ENCODE peak calls at places on chromosomes 6 and 20, in four cellular contexts. V is K562, Y is HepG2, G is GM12878. Q is an unnamed sample.

GRCh38 chr6:79079425-79080130 is 1.5 kb upstream of the PHIP start:
- DNase-seq in G (no peak), V (no peak), Y (no peak), Q (no peak)

GRCh38 chr6:114100421-114100820 is 129.5 kb upstream of the HDAC2 start:
- DNase-seq in Y (no peak), V (no peak), G (no peak), Q (no peak)

GRCh38 chr6:119479860-119480655 is 130.5 kb upstream of the MAN1A1 start:
- DNase-seq in Y (no peak), V (peak; percentile 23), G (no peak), Q (no peak)

GRCh38 chr6:118932421-118932820 is 2.5 kb downstream of the MCM9 start:
- DNase-seq in G (no peak), Y (no peak), V (no peak), Q (no peak)

GRCh38 chr20:41733151-41733550 is 115.0 kb upstream of the CHD6 start:
- DNase-seq in V (no peak), Y (no peak), G (no peak), Q (no peak)

GRCh38 chr6:149164199-149164745 is 153.2 kb upstream of the TAB2 start:
- DNase-seq in V (no peak), G (no peak), Y (no peak), Q (no peak)

GRCh38 chr6:125945378-125946141 is 11.0 kb upstream of the HINT3 start:
- DNase-seq in Y (peak; percentile 90), V (peak; percentile 55), G (no peak), Q (peak; percentile 70)

GRCh38 chr6:159217595-159218275 is 48.5 kb downstream of the FNDC1 start:
- DNase-seq in Y (peak; percentile 29), V (peak; percentile 51), G (peak; percentile 4), Q (peak; percentile 45)

GRCh38 chr20:62134735-62135231 is 8.4 kb downstream of the PSMA7 start:
- DNase-seq in G (no peak), Y (peak; percentile 88), V (no peak), Q (no peak)

GRCh38 chr6:156634971-156635371 is 142.2 kb upstream of the ARID1B start:
- DNase-seq in Y (no peak), G (no peak), V (no peak), Q (no peak)

GRCh38 chr6:28982476-28983266 is 22.4 kb downstream of the ZNF311 start:
- DNase-seq in G (peak; percentile 11), Y (peak; percentile 87), V (peak; percentile 52), Q (peak; percentile 46)

GRCh38 chr6:89409461-89410035 is 2.5 kb downstream of the RRAGD start:
- DNase-seq in V (no peak), G (no peak), Y (no peak), Q (no peak)

GRCh38 chr6:162942860-162943259 is 215.1 kb downstream of the PACRG start:
- DNase-seq in V (no peak), G (no peak), Y (no peak), Q (no peak)

GRCh38 chr6:107712523-107713213 is 111.4 kb downstream of the SCML4 start:
- DNase-seq in Y (no peak), G (no peak), V (no peak), Q (no peak)

GRCh38 chr6:111804627-111805235 is 68.5 kb downstream of the FYN start:
- DNase-seq in G (peak; percentile 84), V (peak; percentile 71), Y (no peak), Q (no peak)

DNA sequence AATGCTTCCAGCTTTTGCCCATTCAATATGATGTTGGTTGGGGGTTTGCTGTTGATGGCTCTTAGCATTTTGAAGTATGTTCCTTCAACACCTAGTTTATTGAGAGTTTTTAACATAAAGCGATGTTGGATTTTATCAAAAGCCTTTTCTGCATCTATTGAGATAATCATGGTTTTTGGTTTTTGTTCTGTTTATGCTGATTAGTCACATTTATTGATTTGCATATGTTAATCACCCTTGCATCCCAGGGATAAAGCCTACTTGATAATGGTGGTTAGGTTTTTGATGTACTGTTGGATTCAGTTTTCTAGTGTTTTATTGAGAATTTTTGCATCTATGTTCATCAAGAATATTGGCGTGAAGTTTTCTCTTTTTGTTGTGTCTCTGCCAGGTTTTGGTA is 40.4 kb upstream of the COL9A1 start:
- DNase-seq in G (no peak), Y (no peak), V (no peak), Q (no peak)
- TF ChIP-seq ESRRA in G (no peak), Y (no peak), V (no peak), Q (no peak)

DNA sequence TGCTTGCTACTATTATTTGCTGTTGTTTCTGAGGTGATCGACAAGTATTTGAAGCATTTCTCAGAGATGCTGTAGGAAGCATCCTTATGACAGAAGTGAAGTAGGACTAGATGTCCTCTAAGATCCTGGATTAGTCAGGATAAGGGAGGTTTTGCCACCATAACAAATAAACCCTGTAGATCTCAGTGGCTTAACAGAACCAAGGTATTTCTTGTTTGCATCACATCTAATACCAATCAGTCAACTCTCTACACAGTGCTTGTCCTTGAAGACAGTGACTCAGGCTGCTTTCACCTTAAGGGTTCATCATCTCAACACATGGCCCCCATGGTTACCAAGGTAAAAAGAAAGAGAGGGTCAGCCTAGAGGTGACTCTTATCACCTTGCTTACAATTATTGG is 92.9 kb upstream of the ISM1 start:
- DNase-seq in G (no peak), V (no peak), Y (no peak), Q (no peak)
- TF ChIP-seq SMC3 in G (no peak), V (no peak), Y (no peak), Q (no peak)

GRCh38 chr6:22147983-22148797 is 148.6 kb downstream of the PRL start:
- DNase-seq in Y (peak; percentile 78), V (no peak), G (no peak), Q (no peak)

GRCh38 chr6:22145294-22145693 is 151.5 kb downstream of the PRL start:
- DNase-seq in G (no peak), Y (no peak), V (no peak), Q (no peak)

GRCh38 chr6:22145823-22146379 is 150.9 kb downstream of the PRL start:
- DNase-seq in V (no peak), Y (no peak), G (no peak), Q (peak; percentile 13)

GRCh38 chr6:22147469-22147815 is 149.4 kb downstream of the PRL start:
- DNase-seq in V (no peak), Y (no peak), G (no peak), Q (no peak)

DNA sequence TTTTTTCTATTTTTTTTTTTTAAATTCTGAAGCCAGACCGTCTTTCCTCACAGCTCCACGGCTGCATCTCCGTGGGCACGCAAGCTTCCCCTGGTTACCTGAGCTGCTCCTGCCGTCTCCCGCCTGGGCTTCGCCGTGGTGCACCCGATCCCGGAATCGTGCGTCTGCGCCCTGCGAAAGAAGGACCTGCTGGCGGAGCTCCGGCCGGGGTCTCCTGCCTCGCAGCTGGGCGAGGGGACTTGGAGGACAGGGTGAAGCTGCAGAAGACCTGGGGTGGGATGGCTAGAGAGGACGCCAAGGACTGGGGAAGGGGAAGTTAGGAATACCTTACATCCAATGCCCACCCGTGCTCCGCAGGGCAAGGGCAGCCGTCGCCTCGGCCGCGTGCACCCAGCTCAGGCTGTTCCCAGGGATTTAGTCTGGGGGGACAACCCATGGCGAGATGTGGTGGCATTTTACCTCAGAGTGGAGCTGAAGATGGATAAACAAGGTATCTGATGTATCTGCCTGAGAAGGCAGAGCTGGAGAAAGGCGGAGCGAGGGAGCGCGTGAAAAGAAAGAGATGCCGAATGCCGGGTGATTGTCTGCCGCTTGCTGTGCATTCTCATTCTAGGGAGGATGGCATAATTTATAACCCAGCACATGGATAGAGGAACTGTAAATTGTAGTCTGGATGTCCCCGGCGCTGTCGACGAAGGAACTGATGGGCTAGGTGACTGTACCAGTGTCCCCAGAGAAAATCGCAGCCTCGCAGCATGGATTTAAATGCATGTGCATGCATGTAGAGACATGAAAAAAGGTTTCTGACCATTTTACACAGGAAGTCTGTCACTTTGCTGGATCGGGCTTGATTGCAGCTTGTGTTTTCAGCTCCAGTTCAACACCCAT is 150.0 kb downstream of the PRL start:
- DNase-seq in Y (no peak), G (no peak), V (no peak), Q (no peak)
- TF ChIP-seq ESRRA in Y (no peak), G (no peak), V (no peak), Q (no peak)

GRCh38 chr6:108737594-108738546 is 110.4 kb upstream of the ARMC2 start:
- DNase-seq in V (peak; percentile 82), G (no peak), Y (no peak), Q (peak; percentile 59)
- TF ChIP-seq SMC3 in V (no peak), G (no peak), Y (no peak), Q (no peak)

GRCh38 chr20:57777911-57778310 is 68.1 kb upstream of the PMEPA1 start:
- DNase-seq in Y (no peak), V (no peak), G (no peak), Q (no peak)

GRCh38 chr20:57780906-57781305 is 71.1 kb upstream of the PMEPA1 start:
- DNase-seq in V (no peak), Y (no peak), G (no peak), Q (no peak)

GRCh38 chr20:57780398-57780797 is 70.6 kb upstream of the PMEPA1 start:
- DNase-seq in V (no peak), Y (no peak), G (no peak), Q (no peak)

GRCh38 chr20:57781901-57782300 is 72.1 kb upstream of the PMEPA1 start:
- DNase-seq in Y (no peak), V (no peak), G (no peak), Q (no peak)

GRCh38 chr20:57779401-57780003 is 69.7 kb upstream of the PMEPA1 start:
- DNase-seq in G (no peak), V (no peak), Y (no peak), Q (no peak)
- TF ChIP-seq ESRRA in G (no peak), V (no peak), Y (no peak), Q (no peak)

DNA sequence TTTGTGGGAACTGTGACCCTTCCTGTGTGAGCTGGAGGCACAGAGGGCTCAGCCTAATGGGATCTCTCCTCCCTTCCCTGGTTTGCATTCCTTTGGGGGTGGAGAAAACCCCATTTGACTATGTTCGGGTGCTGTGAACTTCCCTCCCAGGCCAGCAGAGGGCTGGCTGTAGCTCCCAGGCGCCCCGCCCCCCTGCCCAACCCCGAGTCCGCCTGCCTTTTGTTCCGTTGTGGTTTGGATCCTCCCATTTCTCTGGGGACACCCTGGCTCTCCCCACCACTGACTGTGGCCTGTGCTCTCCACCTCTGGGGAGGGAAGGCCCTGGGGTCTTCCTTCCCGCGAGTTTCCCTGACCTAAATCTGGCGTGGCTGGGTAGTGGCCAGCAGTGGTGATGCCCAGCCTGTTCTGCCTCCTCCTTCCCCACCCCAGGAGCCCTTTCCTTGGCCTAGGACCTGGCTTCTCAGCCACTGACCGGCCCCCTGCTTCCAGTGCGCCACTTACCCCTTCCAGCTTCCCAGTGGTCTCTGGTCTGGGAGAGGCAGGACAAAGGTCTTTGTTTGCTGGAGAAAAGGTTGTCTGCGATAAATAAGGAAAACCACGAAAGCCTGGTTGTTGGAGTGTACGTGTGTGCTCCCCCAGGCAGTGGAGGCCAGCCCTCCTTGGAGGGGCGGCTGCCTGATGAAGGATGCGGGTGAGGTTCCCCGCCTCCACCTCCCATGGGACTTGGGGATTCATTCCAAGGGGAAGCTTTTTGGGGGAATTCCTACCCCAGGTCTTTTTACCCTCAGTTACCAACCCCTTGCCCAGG is 5.0 kb downstream of the VEGFA start:
- DNase-seq in G (no peak), Y (peak; percentile 62), V (peak; percentile 88), Q (peak; percentile 57)
- TF ChIP-seq SMC3 in G (peak; percentile 83), Y (peak; percentile 73), V (peak; percentile 79), Q (peak; percentile 74)

Q was measured in A549.